ENCODE peak calls at places on chromosomes 7 and 10, in five cellular contexts. N, B, J, P and E are unnamed samples.

GRCh38 chr7:36110584-36110983 is 42.5 kb upstream of the EEPD1 start:
- DNase-seq in P (no peak), N (no peak), B (no peak), J (no peak), E (no peak)

GRCh38 chr7:22482476-22482875 is 17.5 kb downstream of the STEAP1B start:
- DNase-seq in N (no peak), B (no peak), J (no peak), P (no peak), E (no peak)

GRCh38 chr10:67663449-67664087 is 32.4 kb downstream of the CTNNA3 start:
- DNase-seq in N (no peak), P (no peak), J (no peak), B (no peak), E (no peak)

GRCh38 chr10:50395279-50395678 is 144.0 kb upstream of the ASAH2 start:
- DNase-seq in N (peak; percentile 72), B (no peak), J (peak; percentile 25), P (no peak), E (no peak)

GRCh38 chr7:6398943-6399342 is 48.8 kb downstream of the DAGLB start:
- DNase-seq in P (no peak), B (no peak), N (no peak), J (peak; percentile 36), E (no peak)

GRCh38 chr7:30206942-30207341 is 72.2 kb downstream of the MTURN start:
- DNase-seq in N (no peak), B (no peak), P (no peak), J (no peak), E (no peak)

GRCh38 chr7:133183042-133183441 is 69.8 kb upstream of the EXOC4 start:
- DNase-seq in N (no peak), P (no peak), B (no peak), J (no peak), E (no peak)

GRCh38 chr10:100401631-100402328 is 54.7 kb downstream of the SCD start:
- DNase-seq in B (no peak), J (no peak), N (no peak), P (no peak), E (no peak)

GRCh38 chr7:77427996-77428603 is 12.0 kb upstream of the GSAP start:
- DNase-seq in B (no peak), N (peak; percentile 51), J (no peak), P (no peak), E (no peak)

GRCh38 chr7:35565927-35566326 is 129.0 kb downstream of the HERPUD2 start:
- DNase-seq in B (no peak), P (no peak), J (no peak), N (no peak), E (peak; percentile 1)

GRCh38 chr7:69597278-69598076 is 798 bp upstream of the AUTS2 start:
- DNase-seq in N (peak; percentile 11), P (peak; percentile 48), B (peak; percentile 22), J (no peak), E (peak; percentile 68)

GRCh38 chr7:101165075-101165957 is at the start of gene VGF:
- DNase-seq in J (no peak), N (peak; percentile 92), P (peak; percentile 98), B (peak; percentile 95), E (peak; percentile 96)

GRCh38 chr10:29482591-29483421 is 152.0 kb downstream of the SVIL start:
- DNase-seq in P (no peak), B (no peak), J (no peak), N (peak; percentile 60), E (peak; percentile 41)

GRCh38 chr10:113183543-113183942 is 233.5 kb downstream of the TCF7L2 start:
- DNase-seq in P (no peak), N (no peak), J (no peak), B (no peak), E (no peak)

GRCh38 chr10:47079177-47079580 is 168.0 kb downstream of the PTPN20 start:
- DNase-seq in B (no peak), P (no peak), N (peak; percentile 65), J (no peak), E (peak; percentile 36)

GRCh38 chr7:136389933-136390332 is 412.8 kb upstream of the MTPN start:
- DNase-seq in J (no peak), N (no peak), B (no peak), P (no peak), E (no peak)

GRCh38 chr10:104688251-104688650 is 47.2 kb downstream of the SORCS3 start:
- DNase-seq in N (no peak), B (no peak), P (no peak), J (no peak), E (no peak)

GRCh38 chr10:90138844-90139243 is 437.5 kb downstream of the KIF20B start:
- DNase-seq in B (no peak), P (peak; percentile 68), N (peak; percentile 36), J (no peak), E (peak; percentile 48)

GRCh38 chr10:108911814-108912541 is 1011.3 kb downstream of the XPNPEP1 start:
- DNase-seq in N (peak; percentile 54), P (no peak), J (no peak), B (peak; percentile 62), E (peak; percentile 67)

GRCh38 chr10:26438534-26439269 is 561 bp downstream of the APBB1IP start:
- DNase-seq in B (peak; percentile 34), J (no peak), P (peak; percentile 85), N (no peak), E (peak; percentile 1)

GRCh38 chr10:119412831-119413737 is 129.4 kb downstream of the RGS10 start:
- DNase-seq in P (no peak), B (no peak), J (no peak), N (peak; percentile 65), E (peak; percentile 75)

GRCh38 chr7:37359662-37360444 is 88.8 kb downstream of the ELMO1 start:
- DNase-seq in B (no peak), P (no peak), J (no peak), N (no peak), E (no peak)

GRCh38 chr10:117165557-117166419 is 27.7 kb upstream of the VAX1 start:
- DNase-seq in N (peak; percentile 30), B (no peak), J (no peak), P (no peak), E (peak; percentile 51)

GRCh38 chr10:29703276-29703675 is 68.5 kb upstream of the SVIL start:
- DNase-seq in N (no peak), J (no peak), B (no peak), P (no peak), E (no peak)

GRCh38 chr7:7114575-7115291 is 67.6 kb upstream of the C1GALT1 start:
- DNase-seq in N (no peak), J (no peak), P (no peak), B (no peak), E (peak; percentile 31)

GRCh38 chr10:78177013-78177370 is 143.3 kb downstream of the RPS24 start:
- DNase-seq in P (no peak), J (no peak), B (no peak), N (no peak), E (no peak)

GRCh38 chr10:102505462-102506115 is 1.8 kb downstream of the SUFU start:
- DNase-seq in P (no peak), B (no peak), J (no peak), N (no peak), E (no peak)

GRCh38 chr7:114021135-114021534 is 102.3 kb upstream of the PPP1R3A start:
- DNase-seq in N (peak; percentile 44), P (no peak), J (no peak), B (peak; percentile 22), E (peak; percentile 35)

GRCh38 chr7:1555046-1555812 is 776 bp downstream of the TMEM184A start:
- DNase-seq in B (peak; percentile 91), P (no peak), J (no peak), N (peak; percentile 79), E (peak; percentile 54)

GRCh38 chr10:11326241-11326640 is 285.2 kb downstream of the USP6NL start:
- DNase-seq in B (no peak), N (no peak), P (no peak), J (no peak), E (no peak)
- H3K9ac ChIP-seq in B (no peak overlapping the region), N (no peak overlapping the region), P (no peak overlapping the region), J (no peak overlapping the region), E (no peak overlapping the region)

DNA sequence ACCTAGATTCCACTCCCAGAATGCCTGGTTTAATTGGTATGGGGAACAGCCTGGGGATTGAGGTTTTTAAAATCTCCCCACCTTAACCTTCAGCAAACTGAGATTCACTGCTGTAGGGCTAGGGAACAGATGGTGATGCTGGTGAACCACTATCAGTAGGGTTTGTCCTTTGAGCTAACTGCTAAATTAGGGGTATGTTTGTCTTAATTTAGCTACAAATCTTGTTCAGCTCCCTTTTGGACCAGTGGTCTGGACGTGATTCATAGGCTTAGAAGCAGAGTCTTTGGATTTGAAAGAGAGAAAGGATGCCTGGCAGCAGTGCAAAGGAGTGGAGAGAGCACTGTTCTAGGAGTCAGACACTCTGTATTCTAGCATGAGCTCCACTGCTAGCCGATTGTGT is 2.8 kb downstream of the HDAC9 start:
- DNase-seq in J (no peak), N (no peak), B (no peak), P (peak; percentile 34), E (no peak)
- H3K4me3 ChIP-seq in J (no peak overlapping the region), N (no peak overlapping the region), B (no peak overlapping the region), P (no peak overlapping the region), E (no peak overlapping the region)

GRCh38 chr7:159212226-159212625 is 67.6 kb upstream of the VIPR2 start:
- DNase-seq in N (no peak), P (no peak), J (no peak), B (no peak), E (no peak)

GRCh38 chr7:159209429-159209828 is 64.8 kb upstream of the VIPR2 start:
- DNase-seq in N (no peak), J (no peak), B (no peak), P (no peak), E (no peak)

GRCh38 chr7:159215053-159215452 is 70.4 kb upstream of the VIPR2 start:
- DNase-seq in N (no peak), B (no peak), P (no peak), J (no peak), E (no peak)

GRCh38 chr7:159211540-159212182 is 67.0 kb upstream of the VIPR2 start:
- DNase-seq in N (no peak), B (no peak), P (no peak), J (no peak), E (no peak)

DNA sequence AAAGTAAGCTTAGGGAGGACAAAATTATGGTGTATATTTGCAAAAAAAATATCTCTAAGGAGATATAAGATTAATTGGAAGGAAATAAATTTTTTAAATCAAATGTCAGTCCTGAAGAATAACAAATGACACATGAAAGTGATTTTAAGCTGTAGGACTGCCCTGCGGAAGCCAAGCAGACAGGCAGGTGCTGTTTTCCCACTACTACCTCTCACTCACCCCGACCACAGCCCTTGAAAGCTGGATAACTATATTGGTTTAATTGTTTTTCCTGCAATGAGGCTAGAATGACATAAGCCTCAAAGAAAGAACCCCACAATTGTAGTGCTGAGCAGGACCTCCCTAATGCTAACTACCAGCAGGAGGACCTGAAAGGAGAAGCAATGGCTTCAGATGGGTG is 68.6 kb upstream of the VIPR2 start:
- DNase-seq in B (no peak), P (no peak), J (no peak), N (no peak), E (no peak)
- H3K9me3 ChIP-seq in B (no peaks in the 10 kb centered on the region), P (no peaks in the 10 kb centered on the region), J (peaks cover 3% of the 10 kb centered on the region), N (no peaks in the 10 kb centered on the region), E (no peaks in the 10 kb centered on the region)

DNA sequence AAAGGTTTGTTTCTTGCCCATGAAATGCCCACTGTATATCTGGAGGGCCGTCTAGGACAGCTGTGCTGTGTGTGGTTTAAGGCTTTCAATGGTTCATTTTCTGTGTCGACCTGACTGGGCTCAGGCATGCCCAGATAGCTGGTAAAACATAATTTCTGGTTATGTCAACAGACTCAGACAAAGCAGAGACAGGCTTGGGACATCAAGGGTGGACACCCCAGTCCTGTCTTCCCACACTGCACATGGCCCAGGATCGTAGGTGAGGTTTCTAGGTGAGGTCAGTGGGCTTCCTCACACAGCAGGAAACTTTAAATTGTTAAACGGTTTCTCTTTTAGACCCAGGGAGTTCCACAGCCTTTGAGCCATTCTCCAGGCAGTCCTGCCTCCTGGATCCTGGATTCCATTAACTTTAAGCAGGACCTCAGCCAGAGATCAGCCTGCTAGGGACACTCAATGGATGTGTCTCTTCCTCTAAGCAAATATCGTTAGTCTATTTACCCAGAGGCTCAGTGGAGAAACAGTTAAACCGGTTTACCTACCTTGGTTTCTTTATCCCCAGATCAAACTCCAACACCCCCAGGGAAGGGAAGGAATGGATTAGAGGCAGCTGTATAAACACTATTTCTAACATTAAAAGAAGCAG is 66.4 kb downstream of the ST8SIA6 start:
- DNase-seq in B (peak; percentile 34), N (no peak), P (peak; percentile 30), J (no peak), E (peak; percentile 11)
- H3K9ac ChIP-seq in B (no peak overlapping the region), N (no peak overlapping the region), P (no peak overlapping the region), J (no peak overlapping the region), E (no peak overlapping the region)